ENCODE peak calls at places on chromosomes 5 and 9, in six cellular contexts. One of them, this sample, is unnamed.

GRCh38 chr5:1763548-1763911 is 36.1 kb downstream of the MRPL36 start:
- DNase-seq in activated T-helper 1 cell treated with Interleukin-2 at 50 U/mL for 16 hours: no peak
- DNase-seq in activated naive CD8-positive, alpha-beta T cell treated with anti-CD3 and anti-CD28 coated beads for 36 hours: no peak
- DNase-seq in cardiac muscle cell: peak; percentile 77
- DNase-seq in H4: peak; percentile 61
- DNase-seq in NCI-H526 treated with DMSO at 0.1 percent for 48 hours: no peak
- DNase-seq in this sample: peak; percentile 58

GRCh38 chr9:79637180-79637925 is 65.6 kb downstream of the TLE4 start:
- DNase-seq in NCI-H526 treated with DMSO at 0.1 percent for 48 hours: no peak
- DNase-seq in cardiac muscle cell: no peak
- DNase-seq in activated naive CD8-positive, alpha-beta T cell treated with anti-CD3 and anti-CD28 coated beads for 36 hours: no peak
- DNase-seq in H4: no peak
- DNase-seq in activated T-helper 1 cell treated with Interleukin-2 at 50 U/mL for 16 hours: no peak
- DNase-seq in this sample: no peak

GRCh38 chr5:87541033-87541432 is 128.3 kb upstream of the CCNH start:
- DNase-seq in H4: peak; percentile 46
- DNase-seq in cardiac muscle cell: peak; percentile 53
- DNase-seq in NCI-H526 treated with DMSO at 0.1 percent for 48 hours: peak; percentile 77
- DNase-seq in activated naive CD8-positive, alpha-beta T cell treated with anti-CD3 and anti-CD28 coated beads for 36 hours: no peak
- DNase-seq in activated T-helper 1 cell treated with Interleukin-2 at 50 U/mL for 16 hours: no peak
- DNase-seq in this sample: peak; percentile 16

GRCh38 chr9:130932220-130933069 is 6.6 kb downstream of the FIBCD1 start:
- DNase-seq in activated naive CD8-positive, alpha-beta T cell treated with anti-CD3 and anti-CD28 coated beads for 36 hours: no peak
- DNase-seq in H4: no peak
- DNase-seq in cardiac muscle cell: peak; percentile 70
- DNase-seq in activated T-helper 1 cell treated with Interleukin-2 at 50 U/mL for 16 hours: no peak
- DNase-seq in NCI-H526 treated with DMSO at 0.1 percent for 48 hours: no peak
- DNase-seq in this sample: no peak

GRCh38 chr9:21965401-21965951 is 28.7 kb downstream of the CDKN2A start:
- DNase-seq in H4: no peak
- DNase-seq in activated T-helper 1 cell treated with Interleukin-2 at 50 U/mL for 16 hours: no peak
- DNase-seq in NCI-H526 treated with DMSO at 0.1 percent for 48 hours: no peak
- DNase-seq in activated naive CD8-positive, alpha-beta T cell treated with anti-CD3 and anti-CD28 coated beads for 36 hours: peak; percentile 38
- DNase-seq in cardiac muscle cell: peak; percentile 79
- DNase-seq in this sample: peak; percentile 61

GRCh38 chr5:178839319-178839704 is 20.4 kb upstream of the ZNF354B start:
- DNase-seq in activated T-helper 1 cell treated with Interleukin-2 at 50 U/mL for 16 hours: peak; percentile 19
- DNase-seq in NCI-H526 treated with DMSO at 0.1 percent for 48 hours: peak; percentile 24
- DNase-seq in cardiac muscle cell: peak; percentile 73
- DNase-seq in activated naive CD8-positive, alpha-beta T cell treated with anti-CD3 and anti-CD28 coated beads for 36 hours: peak; percentile 31
- DNase-seq in H4: peak; percentile 64
- DNase-seq in this sample: no peak

GRCh38 chr9:112194969-112195431 is 19.9 kb upstream of the SUSD1 start:
- DNase-seq in activated naive CD8-positive, alpha-beta T cell treated with anti-CD3 and anti-CD28 coated beads for 36 hours: no peak
- DNase-seq in cardiac muscle cell: no peak
- DNase-seq in NCI-H526 treated with DMSO at 0.1 percent for 48 hours: no peak
- DNase-seq in activated T-helper 1 cell treated with Interleukin-2 at 50 U/mL for 16 hours: no peak
- DNase-seq in H4: no peak
- DNase-seq in this sample: no peak

GRCh38 chr9:136109351-136110081 is 9.2 kb downstream of the TMEM250 start:
- DNase-seq in H4: peak; percentile 84
- DNase-seq in NCI-H526 treated with DMSO at 0.1 percent for 48 hours: peak; percentile 77
- DNase-seq in cardiac muscle cell: peak; percentile 82
- DNase-seq in activated T-helper 1 cell treated with Interleukin-2 at 50 U/mL for 16 hours: peak; percentile 92
- DNase-seq in activated naive CD8-positive, alpha-beta T cell treated with anti-CD3 and anti-CD28 coated beads for 36 hours: peak; percentile 97
- DNase-seq in this sample: peak; percentile 86

GRCh38 chr9:16335788-16336580 is 534.5 kb downstream of the BNC2 start:
- DNase-seq in NCI-H526 treated with DMSO at 0.1 percent for 48 hours: no peak
- DNase-seq in cardiac muscle cell: no peak
- DNase-seq in activated T-helper 1 cell treated with Interleukin-2 at 50 U/mL for 16 hours: no peak
- DNase-seq in activated naive CD8-positive, alpha-beta T cell treated with anti-CD3 and anti-CD28 coated beads for 36 hours: no peak
- DNase-seq in H4: peak; percentile 84
- DNase-seq in this sample: peak; percentile 54